ENCODE peak calls at places on chromosomes 13 and 19, in seven cellular contexts. Y is spleen, B is breast epithelium, F is H1, D is upper lobe of left lung, Q is GM12892, K is HCT116. A is an unnamed sample.

GRCh38 chr13:47188802-47189201 is 291.9 kb upstream of the HTR2A start:
- DNase-seq in Y (no peak), K (no peak), Q (no peak), D (no peak), B (no peak), F (no peak), A (no peak)

GRCh38 chr13:27573265-27573664 is 47.1 kb downstream of the LNX2 start:
- DNase-seq in K (no peak), Q (no peak), Y (no peak), F (no peak), B (no peak), D (no peak), A (no peak)

GRCh38 chr13:67916650-67917049 is 686.5 kb upstream of the PCDH9 start:
- DNase-seq in B (no peak), D (no peak), K (no peak), Q (no peak), Y (no peak), F (no peak), A (no peak)

GRCh38 chr13:44471686-44472085 is 98.1 kb downstream of the SERP2 start:
- DNase-seq in F (no peak), Y (no peak), Q (no peak), B (no peak), K (no peak), D (no peak), A (no peak)

GRCh38 chr19:21698215-21698614 is 69.2 kb downstream of the ZNF100 start:
- DNase-seq in D (no peak), F (no peak), K (no peak), Q (no peak), B (no peak), Y (no peak), A (no peak)

GRCh38 chr19:1469936-1470863 is 8.8 kb downstream of the C19orf25 start:
- DNase-seq in K (peak), Q (peak), D (no peak), F (peak), Y (peak), B (peak), A (peak)

GRCh38 chr19:43464089-43464775 is 1.2 kb downstream of the LYPD3 start:
- DNase-seq in Y (peak), D (peak), B (peak), F (peak), K (no peak), Q (no peak), A (peak)

GRCh38 chr13:28055362-28055761 is 45.0 kb downstream of the FLT3 start:
- DNase-seq in Q (no peak), K (no peak), B (no peak), Y (no peak), F (no peak), D (no peak), A (no peak)

GRCh38 chr13:76882431-76882830 is 3.8 kb downstream of the KCTD12 start:
- DNase-seq in Q (no peak), F (no peak), Y (no peak), K (no peak), B (no peak), D (peak), A (no peak)

GRCh38 chr19:38072776-38073411 is 151.1 kb downstream of the DPF1 start:
- DNase-seq in B (no peak), D (peak), Y (no peak), F (no peak), K (no peak), Q (no peak), A (no peak)

GRCh38 chr13:43360196-43360595 is 336.8 kb downstream of the DNAJC15 start:
- DNase-seq in D (no peak), Q (no peak), F (no peak), K (no peak), Y (no peak), B (no peak), A (no peak)

GRCh38 chr13:32278456-32278855 is 36.7 kb downstream of the ZAR1L start:
- DNase-seq in Y (no peak), B (no peak), F (no peak), D (no peak), K (no peak), Q (no peak), A (no peak)

GRCh38 chr13:30832845-30833332 is 73.2 kb upstream of the MEDAG start:
- DNase-seq in Q (no peak), Y (no peak), D (peak), K (peak), B (peak), F (no peak), A (peak)

GRCh38 chr19:1019980-1020867 is 699 bp downstream of the TMEM259 start:
- DNase-seq in K (no peak), D (no peak), F (no peak), B (no peak), Y (peak), Q (no peak), A (no peak)

GRCh38 chr19:51632126-51632525 is 1.9 kb upstream of the SIGLEC5 start:
- DNase-seq in D (no peak), K (no peak), F (no peak), Y (no peak), Q (no peak), B (no peak), A (no peak)

GRCh38 chr19:48813123-48813911 is 2.5 kb upstream of the BCAT2 start:
- DNase-seq in Q (no peak), F (peak), K (no peak), Y (no peak), B (no peak), D (no peak), A (no peak)

GRCh38 chr13:24038405-24038804 is 122.1 kb upstream of the SPATA13 start:
- DNase-seq in Q (no peak), D (no peak), K (no peak), B (no peak), F (no peak), Y (no peak), A (no peak)

GRCh38 chr19:11624064-11624463 is 26.8 kb downstream of the ZNF627 start:
- DNase-seq in B (no peak), F (no peak), K (no peak), Y (no peak), D (no peak), Q (no peak), A (no peak)

GRCh38 chr13:46489586-46490023 is 63.4 kb upstream of the LRCH1 start:
- DNase-seq in D (no peak), K (no peak), F (no peak), Q (no peak), Y (no peak), B (no peak), A (no peak)

GRCh38 chr13:22086593-22086992 is 415.7 kb downstream of the FGF9 start:
- DNase-seq in Y (no peak), Q (no peak), D (no peak), K (no peak), F (no peak), B (no peak), A (no peak)

GRCh38 chr19:34428549-34429285 is 536 bp downstream of the UBA2 start:
- DNase-seq in Y (no peak), Q (peak), B (no peak), D (peak), K (no peak), F (peak), A (peak)

GRCh38 chr19:14248578-14249011 is 42.6 kb upstream of the ADGRL1 start:
- DNase-seq in K (no peak), D (no peak), Y (peak), B (peak), Q (no peak), F (no peak), A (no peak)

GRCh38 chr13:38685974-38686571 is 804 bp upstream of the FREM2 start:
- DNase-seq in Y (no peak), D (peak), F (no peak), B (no peak), Q (no peak), K (no peak), A (no peak)

GRCh38 chr13:113945857-113946408 is 27.9 kb downstream of the C13orf46 start:
- DNase-seq in Y (peak), Q (no peak), F (no peak), D (no peak), B (no peak), K (no peak), A (no peak)

GRCh38 chr13:80462037-80462436 is 121.1 kb upstream of the SPRY2 start:
- DNase-seq in F (no peak), Y (no peak), Q (no peak), B (no peak), K (no peak), D (no peak), A (no peak)

GRCh38 chr19:50383852-50384684 is at the start of gene POLD1:
- DNase-seq in K (peak), B (peak), F (peak), D (peak), Q (peak), Y (peak), A (peak)
- TF ChIP-seq POLR2AphosphoS5 in K (peak), B (peak), F (no peak), D (peak), Q (peak), Y (peak), A (peak)

GRCh38 chr13:33723772-33724435 is 94.0 kb upstream of the RFC3 start:
- DNase-seq in F (peak), B (peak), D (peak), Y (peak), K (peak), Q (no peak), A (peak)
- TF ChIP-seq POLR2AphosphoS5 in F (no peak), B (no peak), D (no peak), Y (peak), K (no peak), Q (no peak), A (peak)

GRCh38 chr13:106507560-106508274 is 27.7 kb downstream of the EFNB2 start:
- DNase-seq in B (no peak), F (no peak), Y (no peak), D (no peak), Q (no peak), K (no peak), A (no peak)
- TF ChIP-seq POLR2AphosphoS5 in B (no peak), F (no peak), Y (no peak), D (no peak), Q (no peak), K (no peak), A (no peak)

GRCh38 chr19:16715613-16716012 is 4.0 kb upstream of the NWD1 start:
- DNase-seq in K (no peak), B (no peak), Y (no peak), F (no peak), D (no peak), Q (no peak), A (no peak)

DNA sequence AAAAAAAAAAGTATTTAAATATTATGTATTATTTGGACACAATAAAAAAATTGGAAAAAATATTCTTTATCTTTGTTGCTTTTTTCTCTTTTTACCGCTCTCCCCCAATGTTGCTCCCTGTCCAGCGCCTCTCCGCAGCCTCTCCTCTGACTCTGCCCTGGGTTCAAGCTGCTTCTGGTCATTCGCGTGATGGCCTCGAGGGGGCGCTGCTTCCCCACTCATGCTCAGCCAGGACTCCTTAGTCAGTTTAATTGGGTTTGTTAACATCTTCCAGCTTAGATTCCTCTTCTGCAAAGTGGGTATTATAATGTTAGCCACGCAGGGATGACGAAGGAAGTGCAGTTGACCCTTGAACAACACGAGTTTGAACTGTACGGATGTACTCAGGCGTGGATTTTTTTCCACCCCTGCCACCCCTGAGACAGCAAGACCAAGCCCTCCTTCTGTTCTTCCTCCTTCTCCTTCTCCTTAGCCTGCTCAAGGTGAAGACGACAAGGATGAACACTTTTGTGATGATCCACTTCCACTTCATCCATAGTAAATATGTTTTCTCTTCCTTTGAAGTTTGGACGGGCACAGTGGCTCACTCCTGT is 4.8 kb upstream of the NWD1 start:
- DNase-seq in D (peak), K (peak), B (peak), Q (peak), Y (peak), F (peak), A (peak)
- TF ChIP-seq POLR2AphosphoS5 in D (no peak), K (no peak), B (no peak), Q (no peak), Y (no peak), F (no peak), A (no peak)

A was measured in stomach.